ENCODE peak calls at places on chromosomes 5 and 9, in nine cellular contexts. One of them, this sample, is unnamed.

GRCh38 chr9:128899566-128900322 is 17.8 kb downstream of the LRRC8A start:
- DNase-seq in A549: no peak
- DNase-seq in coronary artery: no peak
- DNase-seq in lung: no peak
- DNase-seq in mammary epithelial cell: peak; percentile 91
- DNase-seq in right lobe of liver: no peak
- DNase-seq in esophagus squamous epithelium: no peak
- DNase-seq in dorsolateral prefrontal cortex: no peak
- DNase-seq in IMR-90: no peak
- DNase-seq in this sample: no peak

GRCh38 chr5:37900692-37901091 is 60.9 kb upstream of the GDNF start:
- DNase-seq in right lobe of liver: peak; percentile 73
- DNase-seq in lung: no peak
- DNase-seq in esophagus squamous epithelium: no peak
- DNase-seq in IMR-90: peak; percentile 53
- DNase-seq in mammary epithelial cell: peak; percentile 24
- DNase-seq in A549: no peak
- DNase-seq in dorsolateral prefrontal cortex: peak; percentile 18
- DNase-seq in coronary artery: no peak
- DNase-seq in this sample: no peak

GRCh38 chr9:73528922-73529321 is 377.3 kb downstream of the ANXA1 start:
- DNase-seq in dorsolateral prefrontal cortex: no peak
- DNase-seq in lung: no peak
- DNase-seq in coronary artery: no peak
- DNase-seq in right lobe of liver: no peak
- DNase-seq in A549: no peak
- DNase-seq in mammary epithelial cell: no peak
- DNase-seq in IMR-90: no peak
- DNase-seq in esophagus squamous epithelium: no peak
- DNase-seq in this sample: no peak

GRCh38 chr9:128553695-128554094 is 1.3 kb downstream of the SPTAN1 start:
- DNase-seq in lung: no peak
- DNase-seq in esophagus squamous epithelium: no peak
- DNase-seq in dorsolateral prefrontal cortex: no peak
- DNase-seq in IMR-90: peak; percentile 86
- DNase-seq in coronary artery: no peak
- DNase-seq in mammary epithelial cell: peak; percentile 49
- DNase-seq in right lobe of liver: no peak
- DNase-seq in A549: no peak
- DNase-seq in this sample: no peak

GRCh38 chr5:112614986-112615385 is 122.7 kb upstream of the APC start:
- DNase-seq in IMR-90: no peak
- DNase-seq in right lobe of liver: no peak
- DNase-seq in mammary epithelial cell: peak; percentile 11
- DNase-seq in coronary artery: no peak
- DNase-seq in A549: no peak
- DNase-seq in dorsolateral prefrontal cortex: no peak
- DNase-seq in lung: no peak
- DNase-seq in esophagus squamous epithelium: no peak
- DNase-seq in this sample: no peak

GRCh38 chr5:111227805-111228204 is 3.6 kb downstream of the CAMK4 start:
- DNase-seq in A549: no peak
- DNase-seq in IMR-90: peak; percentile 16
- DNase-seq in esophagus squamous epithelium: no peak
- DNase-seq in dorsolateral prefrontal cortex: peak; percentile 14
- DNase-seq in mammary epithelial cell: peak; percentile 61
- DNase-seq in lung: no peak
- DNase-seq in coronary artery: no peak
- DNase-seq in right lobe of liver: no peak
- DNase-seq in this sample: no peak

GRCh38 chr9:16275795-16276624 is 594.5 kb downstream of the BNC2 start:
- DNase-seq in dorsolateral prefrontal cortex: peak; percentile 57
- DNase-seq in lung: no peak
- DNase-seq in coronary artery: no peak
- DNase-seq in esophagus squamous epithelium: no peak
- DNase-seq in mammary epithelial cell: no peak
- DNase-seq in A549: no peak
- DNase-seq in right lobe of liver: peak; percentile 83
- DNase-seq in IMR-90: no peak
- DNase-seq in this sample: peak; percentile 79

GRCh38 chr5:21810737-21811316 is 1042.3 kb downstream of the CDH12 start:
- DNase-seq in right lobe of liver: no peak
- DNase-seq in dorsolateral prefrontal cortex: no peak
- DNase-seq in lung: no peak
- DNase-seq in IMR-90: peak; percentile 39
- DNase-seq in mammary epithelial cell: peak; percentile 5
- DNase-seq in coronary artery: no peak
- DNase-seq in A549: peak; percentile 4
- DNase-seq in esophagus squamous epithelium: no peak
- DNase-seq in this sample: no peak

GRCh38 chr5:151216781-151217180 is 7.1 kb downstream of the CCDC69 start:
- DNase-seq in mammary epithelial cell: no peak
- DNase-seq in lung: no peak
- DNase-seq in A549: no peak
- DNase-seq in esophagus squamous epithelium: no peak
- DNase-seq in dorsolateral prefrontal cortex: no peak
- DNase-seq in coronary artery: no peak
- DNase-seq in IMR-90: no peak
- DNase-seq in right lobe of liver: peak; percentile 13
- DNase-seq in this sample: no peak

GRCh38 chr5:146698651-146699050 is 179.9 kb downstream of the PPP2R2B start:
- DNase-seq in esophagus squamous epithelium: no peak
- DNase-seq in IMR-90: no peak
- DNase-seq in coronary artery: no peak
- DNase-seq in lung: no peak
- DNase-seq in right lobe of liver: no peak
- DNase-seq in dorsolateral prefrontal cortex: no peak
- DNase-seq in mammary epithelial cell: no peak
- DNase-seq in A549: no peak
- DNase-seq in this sample: no peak

GRCh38 chr5:133256276-133256675 is 204.5 kb downstream of the HSPA4 start:
- DNase-seq in dorsolateral prefrontal cortex: no peak
- DNase-seq in coronary artery: no peak
- DNase-seq in IMR-90: no peak
- DNase-seq in lung: no peak
- DNase-seq in esophagus squamous epithelium: no peak
- DNase-seq in A549: no peak
- DNase-seq in mammary epithelial cell: no peak
- DNase-seq in right lobe of liver: peak; percentile 82
- DNase-seq in this sample: no peak

GRCh38 chr9:81574399-81574798 is 114.9 kb downstream of the TLE1 start:
- DNase-seq in coronary artery: no peak
- DNase-seq in mammary epithelial cell: no peak
- DNase-seq in dorsolateral prefrontal cortex: no peak
- DNase-seq in lung: no peak
- DNase-seq in esophagus squamous epithelium: no peak
- DNase-seq in right lobe of liver: no peak
- DNase-seq in A549: no peak
- DNase-seq in IMR-90: peak; percentile 73
- DNase-seq in this sample: no peak

GRCh38 chr5:139451878-139452660 is 10.5 kb downstream of the ECSCR start:
- DNase-seq in IMR-90: no peak
- DNase-seq in right lobe of liver: no peak
- DNase-seq in coronary artery: peak; percentile 12
- DNase-seq in lung: no peak
- DNase-seq in dorsolateral prefrontal cortex: no peak
- DNase-seq in A549: no peak
- DNase-seq in mammary epithelial cell: no peak
- DNase-seq in esophagus squamous epithelium: no peak
- DNase-seq in this sample: no peak

GRCh38 chr9:128877852-128878251 is 3.9 kb downstream of the KYAT1 start:
- DNase-seq in lung: no peak
- DNase-seq in esophagus squamous epithelium: no peak
- DNase-seq in dorsolateral prefrontal cortex: no peak
- DNase-seq in A549: no peak
- DNase-seq in mammary epithelial cell: no peak
- DNase-seq in right lobe of liver: no peak
- DNase-seq in IMR-90: no peak
- DNase-seq in coronary artery: no peak
- DNase-seq in this sample: no peak

GRCh38 chr9:38130724-38131123 is 61.7 kb upstream of the SHB start:
- DNase-seq in esophagus squamous epithelium: no peak
- DNase-seq in lung: no peak
- DNase-seq in mammary epithelial cell: no peak
- DNase-seq in IMR-90: no peak
- DNase-seq in dorsolateral prefrontal cortex: no peak
- DNase-seq in right lobe of liver: no peak
- DNase-seq in A549: no peak
- DNase-seq in coronary artery: no peak
- DNase-seq in this sample: no peak

GRCh38 chr5:1750469-1750868 is 49.2 kb downstream of the MRPL36 start:
- DNase-seq in mammary epithelial cell: no peak
- DNase-seq in right lobe of liver: peak; percentile 13
- DNase-seq in esophagus squamous epithelium: no peak
- DNase-seq in dorsolateral prefrontal cortex: no peak
- DNase-seq in lung: no peak
- DNase-seq in A549: no peak
- DNase-seq in coronary artery: peak; percentile 40
- DNase-seq in IMR-90: no peak
- DNase-seq in this sample: peak; percentile 40

GRCh38 chr5:75510836-75511434 is 494 bp downstream of the CERT1 start:
- DNase-seq in IMR-90: peak; percentile 15
- DNase-seq in mammary epithelial cell: no peak
- DNase-seq in esophagus squamous epithelium: no peak
- DNase-seq in lung: peak; percentile 59
- DNase-seq in right lobe of liver: peak; percentile 76
- DNase-seq in coronary artery: peak; percentile 83
- DNase-seq in A549: peak; percentile 38
- DNase-seq in dorsolateral prefrontal cortex: peak; percentile 45
- DNase-seq in this sample: peak; percentile 77

GRCh38 chr9:4939118-4939561 is 45.9 kb upstream of the JAK2 start:
- DNase-seq in lung: no peak
- DNase-seq in IMR-90: no peak
- DNase-seq in coronary artery: no peak
- DNase-seq in dorsolateral prefrontal cortex: no peak
- DNase-seq in A549: no peak
- DNase-seq in mammary epithelial cell: no peak
- DNase-seq in esophagus squamous epithelium: no peak
- DNase-seq in right lobe of liver: no peak
- DNase-seq in this sample: no peak

GRCh38 chr5:14197056-14197455 is 53.9 kb downstream of the TRIO start:
- DNase-seq in esophagus squamous epithelium: no peak
- DNase-seq in lung: no peak
- DNase-seq in A549: no peak
- DNase-seq in dorsolateral prefrontal cortex: no peak
- DNase-seq in right lobe of liver: no peak
- DNase-seq in coronary artery: no peak
- DNase-seq in mammary epithelial cell: no peak
- DNase-seq in IMR-90: no peak
- DNase-seq in this sample: no peak

DNA sequence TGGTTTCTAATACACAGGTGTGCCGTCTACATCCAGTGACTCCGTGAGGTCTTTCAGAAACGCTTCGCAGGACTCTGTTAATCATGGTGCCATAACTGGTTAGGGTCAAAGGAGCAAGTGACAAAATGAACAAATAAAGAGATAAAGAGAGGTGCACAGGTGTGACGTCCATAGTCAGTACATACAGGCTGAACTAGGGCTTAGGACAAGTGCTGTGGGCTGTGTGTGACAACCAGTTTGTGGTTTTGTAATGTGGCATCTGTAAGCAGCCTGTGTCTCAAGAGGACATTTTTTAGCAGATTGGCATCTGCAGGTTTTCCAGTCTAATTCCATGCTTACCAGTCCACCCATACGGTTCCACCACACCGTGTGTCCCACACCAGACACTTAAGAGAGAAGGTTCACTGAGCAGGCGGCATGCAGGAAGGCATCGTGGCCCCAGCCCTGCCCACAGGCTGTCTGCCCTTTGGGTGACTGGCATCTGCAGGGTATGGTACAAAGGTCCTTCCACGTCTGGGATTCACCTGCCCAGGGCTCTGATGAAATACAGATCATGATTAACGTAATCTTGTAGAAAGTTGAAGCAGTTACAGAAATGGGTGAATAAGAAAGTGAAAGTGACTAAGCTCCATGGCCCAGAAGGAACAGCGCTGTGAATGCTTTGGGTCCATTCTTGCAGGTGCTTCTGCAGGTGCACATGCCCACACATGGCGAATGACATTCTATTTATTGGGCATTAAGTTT is 26.9 kb downstream of the SRD5A1 start:
- DNase-seq in coronary artery: no peak
- DNase-seq in esophagus squamous epithelium: no peak
- DNase-seq in IMR-90: no peak
- DNase-seq in A549: no peak
- DNase-seq in dorsolateral prefrontal cortex: no peak
- DNase-seq in lung: no peak
- DNase-seq in right lobe of liver: peak; percentile 89
- DNase-seq in mammary epithelial cell: no peak
- DNase-seq in this sample: no peak
- H3K27ac ChIP-seq in coronary artery: no peak overlapping the region
- H3K27ac ChIP-seq in esophagus squamous epithelium: no peak overlapping the region
- H3K27ac ChIP-seq in IMR-90: no peak overlapping the region
- H3K27ac ChIP-seq in A549: no peak overlapping the region
- H3K27ac ChIP-seq in dorsolateral prefrontal cortex: no peak overlapping the region
- H3K27ac ChIP-seq in lung: no peak overlapping the region
- H3K27ac ChIP-seq in right lobe of liver: peak overlapping the region; percentile 27
- H3K27ac ChIP-seq in mammary epithelial cell: no peak overlapping the region
- H3K27ac ChIP-seq in this sample: no peak overlapping the region

GRCh38 chr9:3502560-3503398 is 23.0 kb downstream of the RFX3 start:
- DNase-seq in coronary artery: no peak
- DNase-seq in mammary epithelial cell: no peak
- DNase-seq in right lobe of liver: no peak
- DNase-seq in dorsolateral prefrontal cortex: no peak
- DNase-seq in lung: no peak
- DNase-seq in esophagus squamous epithelium: no peak
- DNase-seq in IMR-90: peak; percentile 61
- DNase-seq in A549: no peak
- DNase-seq in this sample: no peak
- H3K27ac ChIP-seq in coronary artery: no peak overlapping the region
- H3K27ac ChIP-seq in mammary epithelial cell: no peak overlapping the region
- H3K27ac ChIP-seq in right lobe of liver: no peak overlapping the region
- H3K27ac ChIP-seq in dorsolateral prefrontal cortex: no peak overlapping the region
- H3K27ac ChIP-seq in lung: no peak overlapping the region
- H3K27ac ChIP-seq in esophagus squamous epithelium: no peak overlapping the region
- H3K27ac ChIP-seq in IMR-90: no peak overlapping the region
- H3K27ac ChIP-seq in A549: peak overlapping the region; percentile 60
- H3K27ac ChIP-seq in this sample: no peak overlapping the region

GRCh38 chr9:110940949-110941557 is 97.2 kb downstream of the LPAR1 start:
- DNase-seq in right lobe of liver: no peak
- DNase-seq in A549: no peak
- DNase-seq in lung: no peak
- DNase-seq in esophagus squamous epithelium: no peak
- DNase-seq in coronary artery: no peak
- DNase-seq in dorsolateral prefrontal cortex: no peak
- DNase-seq in IMR-90: no peak
- DNase-seq in mammary epithelial cell: no peak
- DNase-seq in this sample: no peak
- H3K27ac ChIP-seq in right lobe of liver: no peak overlapping the region
- H3K27ac ChIP-seq in A549: no peak overlapping the region
- H3K27ac ChIP-seq in lung: no peak overlapping the region
- H3K27ac ChIP-seq in esophagus squamous epithelium: no peak overlapping the region
- H3K27ac ChIP-seq in coronary artery: no peak overlapping the region
- H3K27ac ChIP-seq in dorsolateral prefrontal cortex: no peak overlapping the region
- H3K27ac ChIP-seq in IMR-90: no peak overlapping the region
- H3K27ac ChIP-seq in mammary epithelial cell: no peak overlapping the region
- H3K27ac ChIP-seq in this sample: no peak overlapping the region

DNA sequence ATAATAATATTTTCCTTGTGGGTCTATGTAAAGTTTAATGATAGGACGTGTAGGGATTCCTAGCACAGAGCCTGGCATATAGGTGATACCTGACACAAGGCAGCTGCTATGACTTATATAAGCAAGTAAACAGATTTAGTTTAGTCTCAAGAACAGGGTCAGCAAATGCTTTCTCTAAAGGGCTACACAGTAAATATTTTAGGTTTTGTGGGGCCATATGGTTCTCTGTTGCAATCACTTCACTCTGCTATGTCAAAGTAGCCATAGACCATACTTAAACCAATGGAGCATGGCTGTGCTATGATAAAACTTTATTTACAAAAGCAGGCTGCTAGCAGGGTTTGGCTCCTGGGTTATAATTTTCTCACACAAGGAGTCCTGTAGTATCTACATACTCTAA is 204.8 kb upstream of the KLF4 start:
- DNase-seq in esophagus squamous epithelium: no peak
- DNase-seq in right lobe of liver: no peak
- DNase-seq in lung: no peak
- DNase-seq in A549: no peak
- DNase-seq in mammary epithelial cell: no peak
- DNase-seq in dorsolateral prefrontal cortex: no peak
- DNase-seq in IMR-90: no peak
- DNase-seq in coronary artery: no peak
- DNase-seq in this sample: no peak
- H3K27ac ChIP-seq in esophagus squamous epithelium: no peak overlapping the region
- H3K27ac ChIP-seq in right lobe of liver: no peak overlapping the region
- H3K27ac ChIP-seq in lung: no peak overlapping the region
- H3K27ac ChIP-seq in A549: no peak overlapping the region
- H3K27ac ChIP-seq in mammary epithelial cell: no peak overlapping the region
- H3K27ac ChIP-seq in dorsolateral prefrontal cortex: no peak overlapping the region
- H3K27ac ChIP-seq in IMR-90: no peak overlapping the region
- H3K27ac ChIP-seq in coronary artery: no peak overlapping the region
- H3K27ac ChIP-seq in this sample: no peak overlapping the region